ENCODE peak calls at places on chromosomes 3 and 15, in six cellular contexts. G is GM12865, A is left ventricle myocardium inferior, K is stomach, B is esophagus squamous epithelium, Q is OCI-LY7. R is an unnamed sample.

GRCh38 chr15:70505411-70505919 is 257.9 kb downstream of the UACA start:
- DNase-seq in B (no peak), A (no peak), G (peak; percentile 66), K (no peak), Q (no peak), R (no peak)

GRCh38 chr3:8500208-8500961 is 1.2 kb upstream of the LMCD1 start:
- DNase-seq in A (no peak), Q (no peak), B (no peak), K (peak; percentile 44), G (no peak), R (no peak)

GRCh38 chr3:119243712-119244111 is 3.0 kb upstream of the B4GALT4 start:
- DNase-seq in Q (no peak), G (no peak), A (no peak), B (no peak), K (no peak), R (no peak)

GRCh38 chr3:43013743-43014155 is 34.6 kb downstream of the GASK1A start:
- DNase-seq in B (no peak), G (no peak), A (no peak), Q (no peak), K (no peak), R (no peak)

GRCh38 chr3:128340198-128340903 is 126.3 kb downstream of the DNAJB8 start:
- DNase-seq in B (no peak), K (no peak), Q (no peak), G (no peak), A (no peak), R (no peak)

GRCh38 chr3:41362638-41363559 is 163.6 kb downstream of the CTNNB1 start:
- DNase-seq in Q (no peak), B (no peak), G (no peak), A (no peak), K (no peak), R (no peak)

GRCh38 chr3:13016083-13016725 is 57.0 kb downstream of the IQSEC1 start:
- DNase-seq in G (peak; percentile 91), K (peak; percentile 57), A (peak; percentile 66), Q (peak; percentile 92), B (no peak), R (peak; percentile 88)

GRCh38 chr3:133390715-133391114 is 9.1 kb upstream of the BFSP2 start:
- DNase-seq in A (no peak), K (no peak), Q (no peak), G (no peak), B (no peak), R (no peak)

GRCh38 chr15:48582472-48583235 is 62.9 kb downstream of the FBN1 start:
- DNase-seq in K (no peak), A (no peak), G (no peak), Q (no peak), B (no peak), R (no peak)

GRCh38 chr15:42591238-42591936 is 16.0 kb downstream of the STARD9 start:
- DNase-seq in B (no peak), K (no peak), Q (peak; percentile 43), A (no peak), G (no peak), R (no peak)

GRCh38 chr3:141552440-141552991 is 65.7 kb downstream of the RASA2 start:
- DNase-seq in Q (no peak), B (no peak), G (no peak), K (no peak), A (no peak), R (no peak)

GRCh38 chr15:56984681-56985515 is 66.5 kb downstream of the TCF12 start:
- DNase-seq in G (no peak), A (no peak), B (no peak), Q (no peak), K (no peak), R (no peak)

DNA sequence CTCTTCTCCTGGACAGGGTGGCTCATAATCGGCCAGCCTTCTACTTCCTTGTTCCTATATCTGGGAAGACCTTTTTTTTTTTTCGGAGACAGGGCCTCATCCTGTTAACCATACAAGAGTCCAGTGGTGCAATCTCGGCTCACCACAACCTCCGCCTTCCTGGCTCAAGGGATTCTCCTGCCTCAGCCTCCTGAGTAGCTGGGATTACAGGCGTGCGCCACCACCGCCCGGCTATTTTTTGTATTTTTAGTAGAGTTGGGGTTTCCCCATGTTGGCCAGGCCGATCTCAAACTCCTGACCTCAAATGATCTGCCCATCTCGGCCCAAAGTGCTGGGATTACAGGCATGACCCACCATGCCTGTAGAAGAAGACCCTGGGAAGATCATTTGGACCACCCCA is 4.5 kb downstream of the PLEKHO2 start:
- DNase-seq in A (no peak), G (no peak), Q (no peak), K (no peak), B (no peak), R (no peak)
- H3K4me3 ChIP-seq in A (peak overlapping the region; percentile 99), G (no peak overlapping the region), Q (no peak overlapping the region), K (peak overlapping the region; percentile 77), B (no peak overlapping the region), R (no peak overlapping the region)

DNA sequence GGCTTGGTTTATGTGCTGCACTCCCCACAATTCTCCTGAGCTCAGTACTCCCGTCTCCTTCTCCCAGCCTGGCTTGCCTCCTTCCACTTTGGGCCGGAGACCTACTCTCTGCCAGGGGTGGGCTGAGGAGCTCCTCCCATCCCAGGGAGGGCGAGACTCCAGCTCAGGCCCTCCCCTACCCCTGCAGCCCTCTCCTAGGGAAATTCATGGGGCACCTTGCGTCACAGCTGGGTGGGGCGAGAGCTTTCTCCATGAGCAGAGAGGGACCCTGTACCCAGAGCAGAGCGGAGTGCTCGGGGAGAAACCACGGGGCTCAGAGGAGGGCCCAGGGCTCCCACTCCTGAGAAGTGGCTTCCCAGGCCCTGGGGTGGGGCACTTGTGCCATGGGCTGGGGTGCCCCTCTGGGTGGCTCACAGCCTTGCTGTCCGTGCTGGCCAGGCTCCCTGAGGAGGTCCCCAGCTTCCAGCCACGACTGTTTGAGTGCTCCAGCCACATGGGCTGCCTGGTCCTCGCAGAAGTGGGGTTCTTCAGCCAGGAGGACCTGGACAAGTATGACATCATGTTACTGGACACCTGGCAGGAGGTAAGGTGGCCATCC is 13.3 kb downstream of the VILL start:
- DNase-seq in A (peak; percentile 61), Q (no peak), B (no peak), K (no peak), G (no peak), R (no peak)
- H3K4me3 ChIP-seq in A (peak overlapping the region; percentile 55), Q (no peak overlapping the region), B (no peak overlapping the region), K (no peak overlapping the region), G (no peak overlapping the region), R (no peak overlapping the region)

GRCh38 chr15:95567686-95568085 is 762.8 kb upstream of the NR2F2 start:
- DNase-seq in G (no peak), Q (no peak), B (no peak), A (no peak), K (no peak), R (no peak)
- H3K4me3 ChIP-seq in G (no peak overlapping the region), Q (no peak overlapping the region), B (no peak overlapping the region), A (no peak overlapping the region), K (no peak overlapping the region), R (no peak overlapping the region)

GRCh38 chr3:108014943-108015342 is 75.9 kb downstream of the CD47 start:
- DNase-seq in G (no peak), Q (no peak), A (no peak), B (no peak), K (no peak), R (no peak)

GRCh38 chr3:108017587-108017986 is 73.2 kb downstream of the CD47 start:
- DNase-seq in Q (no peak), K (no peak), B (no peak), G (no peak), A (no peak), R (no peak)

GRCh38 chr3:108021533-108021932 is 69.3 kb downstream of the CD47 start:
- DNase-seq in Q (no peak), K (no peak), G (no peak), A (no peak), B (no peak), R (no peak)

GRCh38 chr3:108021131-108021530 is 69.7 kb downstream of the CD47 start:
- DNase-seq in Q (no peak), K (no peak), G (no peak), A (no peak), B (no peak), R (no peak)

GRCh38 chr3:108018552-108018951 is 72.3 kb downstream of the CD47 start:
- DNase-seq in K (no peak), Q (no peak), G (no peak), A (no peak), B (no peak), R (no peak)
- H3K4me3 ChIP-seq in K (no peak overlapping the region), Q (no peak overlapping the region), G (no peak overlapping the region), A (no peak overlapping the region), B (no peak overlapping the region), R (no peak overlapping the region)

GRCh38 chr3:67656614-67657013 is 2.2 kb upstream of the SUCLG2 start:
- DNase-seq in A (no peak), G (no peak), Q (no peak), K (no peak), B (no peak), R (no peak)

GRCh38 chr3:67657192-67657591 is 2.8 kb upstream of the SUCLG2 start:
- DNase-seq in B (no peak), Q (no peak), A (no peak), G (no peak), K (no peak), R (no peak)

GRCh38 chr3:67654832-67655152 is 380 bp upstream of the SUCLG2 start:
- DNase-seq in K (no peak), Q (no peak), B (no peak), G (no peak), A (no peak), R (no peak)

GRCh38 chr3:67654099-67654831 is at the start of gene SUCLG2:
- DNase-seq in A (peak; percentile 94), G (peak; percentile 93), K (peak; percentile 93), B (peak; percentile 53), Q (peak; percentile 87), R (peak; percentile 62)

DNA sequence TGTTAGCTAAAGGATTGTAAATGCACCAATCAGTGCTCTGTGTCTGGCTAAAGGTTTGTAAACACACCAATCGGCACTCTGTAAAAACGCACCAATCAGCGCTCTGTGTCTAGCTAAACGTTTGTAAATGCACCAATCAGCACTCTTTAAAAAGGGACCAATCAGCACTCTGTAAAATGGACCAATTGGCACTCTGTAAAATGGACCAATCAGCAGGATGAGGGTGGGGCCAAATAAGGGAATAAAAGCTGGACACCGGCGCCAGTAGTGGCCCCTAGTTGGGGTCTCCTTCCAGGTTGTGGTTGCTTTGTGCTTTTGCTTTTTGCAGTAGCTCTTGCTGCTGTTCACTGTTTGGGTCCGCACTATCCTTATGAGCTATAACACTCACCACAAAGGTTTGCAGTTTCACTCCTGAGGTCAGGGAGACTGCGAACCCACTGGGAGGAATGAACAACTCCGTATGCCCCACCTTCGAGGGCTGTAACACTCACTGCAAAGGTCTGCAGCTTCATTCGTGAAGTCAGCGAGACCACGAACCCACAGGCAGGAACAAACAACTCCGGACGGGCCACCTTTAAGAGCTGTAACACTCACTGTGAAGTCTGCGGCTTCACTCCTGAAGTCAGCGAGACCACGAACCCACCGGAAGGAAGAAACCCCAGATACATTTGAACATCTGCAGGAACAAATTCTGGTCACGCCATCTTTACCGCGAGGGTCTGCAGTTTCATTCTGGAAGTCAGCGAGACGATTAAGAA is 1.1 kb upstream of the SUCLG2 start:
- DNase-seq in B (no peak), G (peak; percentile 92), K (peak; percentile 45), A (no peak), Q (peak; percentile 32), R (peak; percentile 90)
- H3K4me3 ChIP-seq in B (peak overlapping the region; percentile 100), G (peak overlapping the region; percentile 95), K (peak overlapping the region; percentile 82), A (peak overlapping the region; percentile 84), Q (peak overlapping the region; percentile 78), R (peak overlapping the region; percentile 45)

R was measured in Jurkat, Clone E6-1.